ENCODE peak calls at places on chromosomes 5 and 9, in five cellular contexts. Y, J, T, K and B are unnamed samples.

GRCh38 chr5:1703352-1704050 is 96.1 kb downstream of the MRPL36 start:
- DNase-seq in K (no peak), Y (no peak), J (no peak), T (peak; percentile 55), B (no peak)

GRCh38 chr5:65802080-65802479 is 80.1 kb downstream of the NLN start:
- DNase-seq in J (no peak), Y (no peak), T (no peak), K (no peak), B (no peak)

GRCh38 chr9:135010921-135011320 is 76.5 kb upstream of the OLFM1 start:
- DNase-seq in Y (no peak), K (no peak), J (no peak), T (no peak), B (no peak)

GRCh38 chr9:135479469-135480052 is at the start of gene PPP1R26:
- DNase-seq in T (no peak), Y (peak; percentile 83), K (no peak), J (no peak), B (peak; percentile 94)

GRCh38 chr5:160260881-160261815 is 31.8 kb downstream of the FABP6 start:
- DNase-seq in Y (peak; percentile 93), K (no peak), T (no peak), J (peak; percentile 50), B (no peak)

GRCh38 chr5:179470191-179470590 is 80.2 kb upstream of the RUFY1 start:
- DNase-seq in Y (no peak), J (no peak), T (no peak), K (no peak), B (no peak)

GRCh38 chr9:130237071-130237470 is 28.5 kb upstream of the HMCN2 start:
- DNase-seq in J (no peak), T (no peak), K (no peak), Y (no peak), B (no peak)

GRCh38 chr5:151820903-151821302 is 49.1 kb downstream of the G3BP1 start:
- DNase-seq in J (peak; percentile 98), Y (no peak), K (no peak), T (no peak), B (no peak)

GRCh38 chr5:72294473-72294872 is 25.6 kb downstream of the MRPS27 start:
- DNase-seq in T (no peak), Y (no peak), K (no peak), J (no peak), B (no peak)

GRCh38 chr9:124038239-124038638 is 26.7 kb downstream of the LHX2 start:
- DNase-seq in J (no peak), T (no peak), K (no peak), Y (no peak), B (no peak)

GRCh38 chr5:76714771-76715483 is 999 bp upstream of the F2R start:
- DNase-seq in Y (no peak), T (peak; percentile 72), J (no peak), K (no peak), B (peak; percentile 68)

GRCh38 chr9:27426717-27427645 is 97.1 kb upstream of the IFNK start:
- DNase-seq in T (no peak), Y (no peak), J (no peak), K (no peak), B (no peak)

GRCh38 chr9:120177121-120177520 is 402.8 kb downstream of the CDK5RAP2 start:
- DNase-seq in K (no peak), J (no peak), T (no peak), Y (no peak), B (no peak)

GRCh38 chr5:103000089-103000488 is 119.8 kb downstream of the GIN1 start:
- DNase-seq in Y (no peak), T (no peak), J (peak; percentile 23), K (no peak), B (no peak)
- H4K20me1 ChIP-seq in Y (no peaks in the 10 kb centered on the region), T (no peaks in the 10 kb centered on the region), J (no peaks in the 10 kb centered on the region), K (no peaks in the 10 kb centered on the region), B (no peaks in the 10 kb centered on the region)

GRCh38 chr5:173736374-173736773 is 119.9 kb upstream of the BOD1 start:
- DNase-seq in J (peak; percentile 84), Y (no peak), K (no peak), T (no peak), B (no peak)
- TF ChIP-seq JUND in J (no peak), Y (no peak), K (no peak), T (no peak), B (no peak)

DNA sequence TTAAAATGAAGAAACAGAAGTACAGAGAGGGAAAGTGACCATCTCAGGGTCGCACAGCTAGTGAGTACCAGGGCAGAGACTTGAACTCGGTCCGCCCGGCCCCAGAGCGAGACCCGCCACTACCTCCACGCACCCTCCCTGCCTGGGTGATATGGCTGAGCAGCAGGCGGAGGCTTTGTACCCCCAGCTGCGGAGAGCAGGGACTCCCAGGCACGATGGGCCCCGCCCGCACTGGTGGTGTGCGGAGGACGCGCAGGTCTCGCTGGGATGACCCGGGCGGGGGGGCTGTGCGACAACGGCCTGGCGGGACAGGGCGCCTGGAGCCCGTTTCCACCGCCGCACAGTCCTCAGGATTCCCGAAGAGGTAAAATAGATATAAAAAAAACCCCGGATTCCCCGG is 64.7 kb upstream of the LARP1 start:
- DNase-seq in T (no peak), Y (no peak), K (no peak), J (no peak), B (no peak)
- TF ChIP-seq RFX5 in T (no peak), Y (no peak), K (no peak), J (no peak), B (no peak)

GRCh38 chr5:139575751-139576150 is 14.6 kb downstream of the UBE2D2 start:
- DNase-seq in K (no peak), Y (no peak), T (no peak), J (no peak), B (no peak)

GRCh38 chr5:139574641-139575312 is 13.6 kb downstream of the UBE2D2 start:
- DNase-seq in K (no peak), Y (peak; percentile 32), T (no peak), J (peak; percentile 52), B (peak; percentile 43)

GRCh38 chr5:139575313-139575646 is 14.1 kb downstream of the UBE2D2 start:
- DNase-seq in K (no peak), Y (no peak), T (no peak), J (no peak), B (no peak)

GRCh38 chr5:139578348-139578724 is 17.2 kb downstream of the UBE2D2 start:
- DNase-seq in K (no peak), T (no peak), J (no peak), Y (no peak), B (no peak)

DNA sequence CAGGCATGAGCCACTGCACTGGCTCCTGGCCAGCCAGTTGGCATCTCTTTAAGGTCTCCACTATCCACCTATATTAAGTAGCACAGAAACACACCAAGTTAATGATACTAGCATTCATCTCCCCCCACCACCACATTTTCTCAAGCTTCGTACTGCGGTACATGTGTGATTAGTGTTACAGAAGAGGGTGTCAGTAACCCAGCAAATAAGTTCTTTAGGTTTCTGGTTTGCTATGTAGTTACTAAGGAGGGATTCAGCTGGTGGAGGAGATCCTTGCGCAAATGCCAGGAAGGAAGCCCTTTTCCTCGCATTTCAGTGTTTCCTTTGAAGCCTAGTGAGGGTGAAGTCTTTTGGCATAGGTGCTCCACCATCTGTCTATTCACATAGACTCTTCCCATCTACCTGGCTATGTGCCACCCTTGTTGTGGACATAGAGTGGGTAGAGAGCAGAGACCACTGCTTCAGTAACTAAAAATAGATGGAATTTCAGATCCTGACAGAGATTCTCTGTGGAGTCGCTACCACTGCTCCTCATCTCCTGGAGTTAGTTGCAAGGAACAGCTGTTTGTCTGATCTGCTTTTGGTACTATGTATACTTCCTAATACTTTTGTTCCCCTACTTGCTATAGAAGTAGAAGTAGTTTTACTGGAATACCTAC is 16.7 kb downstream of the UBE2D2 start:
- DNase-seq in J (no peak), T (no peak), Y (no peak), K (no peak), B (no peak)
- H4K20me1 ChIP-seq in J (peaks cover 52% of the 10 kb centered on the region), T (peaks cover 21% of the 10 kb centered on the region), Y (peaks cover 30% of the 10 kb centered on the region), K (peaks cover 11% of the 10 kb centered on the region), B (peaks cover 94% of the 10 kb centered on the region)

GRCh38 chr5:42517164-42517563 is 93.9 kb downstream of the GHR start:
- DNase-seq in T (no peak), Y (no peak), J (no peak), K (no peak), B (no peak)
- TF ChIP-seq JUND in T (no peak), Y (no peak), J (no peak), K (no peak), B (no peak)

DNA sequence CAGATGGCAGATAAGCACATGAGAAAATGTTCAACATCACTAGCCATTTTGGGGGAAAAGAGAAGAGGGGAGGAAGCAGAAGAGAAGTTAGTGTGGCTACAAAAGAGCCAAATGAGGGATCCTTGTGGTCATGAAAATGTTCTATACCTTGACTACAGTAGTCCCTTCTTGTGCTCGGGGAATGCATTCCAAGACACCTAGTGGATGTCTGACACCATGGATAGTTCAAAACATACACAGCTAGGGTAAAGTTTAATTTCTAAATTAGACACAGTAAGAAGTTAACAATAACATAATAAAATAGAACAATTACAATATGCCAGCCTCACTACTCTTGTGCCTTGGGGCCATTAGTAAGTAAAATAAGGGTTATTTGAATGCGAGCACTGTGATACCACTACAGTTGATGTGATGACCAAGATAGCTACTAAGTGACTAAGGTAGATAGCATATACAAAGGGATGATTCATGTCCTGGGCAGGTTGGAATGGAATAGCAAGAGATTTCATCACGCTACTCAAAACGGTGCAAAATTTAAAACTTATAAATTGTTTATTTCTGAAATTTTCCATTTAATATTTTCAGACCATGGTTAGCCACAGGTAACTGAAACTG is 344.1 kb downstream of the NR2F1-AS1 start:
- DNase-seq in T (no peak), J (no peak), Y (no peak), K (no peak), B (no peak)
- TF ChIP-seq RFX5 in T (no peak), J (no peak), Y (no peak), K (no peak), B (no peak)

GRCh38 chr9:125674981-125675973 is 31.7 kb downstream of the MAPKAP1 start:
- DNase-seq in K (no peak), J (peak; percentile 51), Y (no peak), T (no peak), B (no peak)
- H4K20me1 ChIP-seq in K (no peaks in the 10 kb centered on the region), J (no peaks in the 10 kb centered on the region), Y (no peaks in the 10 kb centered on the region), T (peaks cover 3% of the 10 kb centered on the region), B (peaks cover 4% of the 10 kb centered on the region)